ENCODE peak calls at places on chromosome 14, in eight cellular contexts. N is GM12878, J is astrocyte of the cerebellum, G is AG04450, H is IMR-90, Y is pancreas, Z is choroid plexus epithelial cell, M is GM06990. Q is an unnamed sample.

GRCh38 chr14:77139540-77140342 is 1.9 kb downstream of the ZDHHC22 start:
- DNase-seq in N (no peak), J (no peak), G (no peak), H (no peak), Y (peak; percentile 28), Z (peak; percentile 27), M (peak; percentile 37), Q (no peak)

GRCh38 chr14:66038214-66038977 is 447.8 kb upstream of the CCDC196 start:
- DNase-seq in N (no peak), J (no peak), G (no peak), H (peak; percentile 0), Y (no peak), Z (peak; percentile 52), M (no peak), Q (no peak)

GRCh38 chr14:96205059-96205993 is 687 bp downstream of the BDKRB2 start:
- DNase-seq in N (no peak), J (no peak), G (no peak), H (no peak), Y (no peak), Z (no peak), M (no peak), Q (no peak)

GRCh38 chr14:96252323-96253052 is 3.5 kb upstream of the BDKRB1 start:
- DNase-seq in N (no peak), J (no peak), G (no peak), H (no peak), Y (no peak), Z (no peak), M (no peak), Q (no peak)

GRCh38 chr14:72120315-72120714 is 188.1 kb downstream of the RGS6 start:
- DNase-seq in N (no peak), J (no peak), G (no peak), H (no peak), Y (no peak), Z (no peak), M (no peak), Q (no peak)

GRCh38 chr14:20998674-20999366 is at the start of gene SLC39A2:
- DNase-seq in N (no peak), J (peak; percentile 40), G (no peak), H (peak; percentile 60), Y (no peak), Z (peak; percentile 92), M (no peak), Q (no peak)

GRCh38 chr14:79570648-79571047 is 640.7 kb downstream of the DIO2 start:
- DNase-seq in N (no peak), J (no peak), G (no peak), H (no peak), Y (no peak), Z (no peak), M (no peak), Q (no peak)

GRCh38 chr14:61178226-61179060 is 102.7 kb downstream of the TMEM30B start:
- DNase-seq in N (no peak), J (peak; percentile 95), G (peak; percentile 93), H (peak; percentile 99), Y (no peak), Z (peak; percentile 97), M (peak; percentile 7), Q (no peak)

GRCh38 chr14:100656996-100657395 is 69.7 kb upstream of the DLK1 start:
- DNase-seq in N (no peak), J (no peak), G (no peak), H (no peak), Y (no peak), Z (no peak), M (no peak), Q (no peak)

GRCh38 chr14:22415633-22415959 is 173.4 kb downstream of the DAD1 start:
- DNase-seq in N (no peak), J (no peak), G (no peak), H (no peak), Y (no peak), Z (no peak), M (no peak), Q (no peak)

GRCh38 chr14:95180966-95181733 is 23.8 kb upstream of the DICER1 start:
- DNase-seq in N (no peak), J (no peak), G (no peak), H (no peak), Y (no peak), Z (no peak), M (no peak), Q (no peak)
- H3K4me3 ChIP-seq in N (no peak overlapping the region), J (no peak overlapping the region), G (no peak overlapping the region), H (no peak overlapping the region), Y (no peak overlapping the region), Z (no peak overlapping the region), M (no peak overlapping the region), Q (no peak overlapping the region)

DNA sequence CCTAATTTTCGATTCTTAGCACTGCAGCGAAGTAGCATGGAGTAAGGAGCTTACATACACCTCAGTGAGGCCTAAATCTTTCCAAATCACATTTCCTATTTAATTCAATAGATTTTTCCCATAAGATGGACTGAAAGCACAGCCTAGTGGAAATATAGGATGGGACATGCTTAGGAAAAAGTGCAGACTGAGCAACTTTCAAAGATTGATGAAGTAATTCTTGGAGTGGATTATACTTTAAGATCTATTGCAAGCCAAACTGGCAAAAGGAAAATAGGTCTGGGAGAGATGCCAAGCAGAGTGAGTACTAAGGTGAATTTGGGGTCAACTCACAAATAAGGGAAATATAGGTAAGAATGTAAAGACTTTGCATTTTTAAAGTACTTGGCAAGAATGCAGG is 170.3 kb upstream of the FOXG1 start:
- DNase-seq in N (no peak), J (peak; percentile 80), G (no peak), H (no peak), Y (no peak), Z (peak; percentile 76), M (no peak), Q (no peak)
- TF ChIP-seq CTCF in N (no peak), J (peak; percentile 53), G (no peak), H (no peak), Y (no peak), Z (no peak), M (no peak), Q (no peak)

GRCh38 chr14:73740921-73741326 is 26.7 kb upstream of the PNMA1 start:
- DNase-seq in N (no peak), J (no peak), G (no peak), H (no peak), Y (peak; percentile 81), Z (peak; percentile 54), M (no peak), Q (no peak)
- H3K4me3 ChIP-seq in N (peak overlapping the region; percentile 55), J (no peak overlapping the region), G (no peak overlapping the region), H (no peak overlapping the region), Y (no peak overlapping the region), Z (no peak overlapping the region), M (no peak overlapping the region), Q (no peak overlapping the region)

DNA sequence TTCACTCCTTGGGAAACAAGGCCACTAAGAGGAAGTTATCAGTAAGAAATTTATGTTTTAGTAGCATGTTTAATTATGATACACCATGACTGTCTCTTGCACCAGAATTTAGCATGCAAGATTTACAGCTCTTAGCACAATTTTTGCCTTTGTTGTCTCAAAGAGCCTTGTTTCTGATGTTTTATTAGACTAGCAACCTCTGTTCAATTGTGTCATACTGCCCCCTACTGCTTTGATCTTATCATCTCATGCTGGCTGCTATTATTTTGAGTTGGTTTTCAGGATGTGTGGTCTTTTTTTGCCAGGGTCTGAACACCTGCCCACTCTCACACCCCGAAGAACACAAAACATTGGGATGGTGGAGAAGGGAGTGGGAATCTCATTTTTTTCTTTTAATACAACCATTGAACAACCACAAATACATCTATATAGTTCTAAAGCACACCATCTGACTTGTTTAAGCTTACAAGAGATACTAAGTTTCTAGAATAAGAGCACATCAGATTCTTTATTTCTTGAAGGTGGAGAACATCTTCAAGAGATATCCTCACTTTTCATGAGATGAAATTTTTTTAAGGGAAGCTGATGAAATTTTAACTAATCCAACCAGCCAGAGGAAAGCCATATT is 160.8 kb downstream of the SPTSSA start:
- DNase-seq in N (peak; percentile 7), J (peak; percentile 39), G (no peak), H (peak; percentile 12), Y (peak; percentile 22), Z (peak; percentile 62), M (no peak), Q (no peak)
- TF ChIP-seq CTCF in N (peak; percentile 56), J (peak; percentile 63), G (peak; percentile 50), H (peak; percentile 49), Y (peak; percentile 44), Z (peak; percentile 64), M (peak; percentile 48), Q (peak; percentile 60)

GRCh38 chr14:32808574-32809098 is 130.0 kb upstream of the NPAS3 start:
- DNase-seq in N (no peak), J (peak; percentile 78), G (no peak), H (no peak), Y (peak; percentile 26), Z (peak; percentile 80), M (no peak), Q (no peak)
- H3K4me3 ChIP-seq in N (no peak overlapping the region), J (peak overlapping the region; percentile 1), G (no peak overlapping the region), H (no peak overlapping the region), Y (no peak overlapping the region), Z (no peak overlapping the region), M (no peak overlapping the region), Q (no peak overlapping the region)

DNA sequence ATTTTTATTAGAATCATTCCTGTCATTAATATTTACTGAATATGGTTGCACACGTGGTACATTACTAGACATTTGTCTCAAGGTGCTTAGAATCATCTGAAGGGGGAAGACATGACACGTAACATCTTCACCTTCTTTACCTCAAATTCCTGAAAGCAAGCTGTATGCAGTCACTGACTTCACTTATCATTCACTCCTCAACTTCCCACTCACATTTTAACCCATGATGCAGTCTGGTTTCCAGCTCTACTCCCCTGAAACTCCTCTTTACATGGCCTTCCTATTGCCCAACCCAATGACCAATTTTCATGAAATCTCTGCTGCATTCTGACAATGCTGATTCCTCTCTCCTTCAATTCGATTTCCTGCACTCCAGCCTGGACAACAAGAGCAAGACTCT is 5.8 kb upstream of the PSMC6 start:
- DNase-seq in N (no peak), J (no peak), G (no peak), H (peak; percentile 6), Y (no peak), Z (peak; percentile 12), M (no peak), Q (no peak)
- TF ChIP-seq CTCF in N (no peak), J (no peak), G (no peak), H (no peak), Y (no peak), Z (no peak), M (no peak), Q (no peak)

GRCh38 chr14:68668028-68668427 is 124.8 kb downstream of the ZFP36L1 start:
- DNase-seq in N (no peak), J (no peak), G (no peak), H (no peak), Y (no peak), Z (no peak), M (no peak), Q (no peak)

GRCh38 chr14:68670344-68670725 is 122.5 kb downstream of the ZFP36L1 start:
- DNase-seq in N (no peak), J (no peak), G (no peak), H (no peak), Y (peak; percentile 57), Z (no peak), M (no peak), Q (no peak)

GRCh38 chr14:68669644-68670343 is 123.1 kb downstream of the ZFP36L1 start:
- DNase-seq in N (no peak), J (no peak), G (no peak), H (no peak), Y (no peak), Z (no peak), M (no peak), Q (no peak)

GRCh38 chr14:68668531-68668930 is 124.3 kb downstream of the ZFP36L1 start:
- DNase-seq in N (no peak), J (no peak), G (no peak), H (no peak), Y (no peak), Z (no peak), M (no peak), Q (no peak)

GRCh38 chr14:68669101-68669500 is 123.8 kb downstream of the ZFP36L1 start:
- DNase-seq in N (no peak), J (no peak), G (no peak), H (no peak), Y (no peak), Z (no peak), M (no peak), Q (no peak)
- H3K4me3 ChIP-seq in N (no peak overlapping the region), J (no peak overlapping the region), G (no peak overlapping the region), H (no peak overlapping the region), Y (no peak overlapping the region), Z (no peak overlapping the region), M (no peak overlapping the region), Q (no peak overlapping the region)